ENCODE peak calls at places on chromosomes 12 and 14, in six cellular contexts. Q is iPS DF 19.7; N is NCI-H524; K is HFFc6; S is stimulated activated naive CD8-positive, alpha-beta T cell treated with anti-CD3 and anti-CD28 coated beads, Interleukin-15, amount 100 ng/mL, for 72 hours; T is BJ. F is an unnamed sample.

GRCh38 chr12:22282283-22282682 is 52.2 kb downstream of the ST8SIA1 start:
- DNase-seq in Q (no peak), N (no peak), K (peak; percentile 20), S (no peak), T (no peak), F (no peak)

GRCh38 chr12:107404981-107405380 is 280.6 kb upstream of the PWP1 start:
- DNase-seq in Q (no peak), N (peak; percentile 22), K (peak; percentile 27), S (peak; percentile 31), T (no peak), F (no peak)

GRCh38 chr12:56724660-56724988 is 475 bp downstream of the NACA start:
- DNase-seq in Q (no peak), N (no peak), K (no peak), S (no peak), T (no peak), F (peak; percentile 8)

GRCh38 chr14:26200675-26201074 is 397.2 kb downstream of the NOVA1 start:
- DNase-seq in Q (no peak), N (no peak), K (no peak), S (no peak), T (no peak), F (no peak)

GRCh38 chr14:96735509-96735908 is 61.7 kb upstream of the VRK1 start:
- DNase-seq in Q (no peak), N (peak; percentile 76), K (no peak), S (no peak), T (no peak), F (no peak)

GRCh38 chr12:103908877-103909276 is 21.3 kb upstream of the HSP90B1 start:
- DNase-seq in Q (no peak), N (no peak), K (peak; percentile 39), S (no peak), T (peak; percentile 21), F (no peak)

GRCh38 chr12:121132601-121133481 is at the start of gene P2RX7:
- DNase-seq in Q (no peak), N (peak; percentile 12), K (peak; percentile 34), S (peak; percentile 43), T (peak; percentile 19), F (peak; percentile 35)

GRCh38 chr12:119328111-119328510 is 6.4 kb upstream of the CCDC60 start:
- DNase-seq in Q (peak; percentile 52), N (no peak), K (no peak), S (no peak), T (no peak), F (no peak)

GRCh38 chr12:26318661-26319068 is 123.3 kb downstream of the SSPN start:
- DNase-seq in Q (no peak), N (no peak), K (peak; percentile 60), S (no peak), T (no peak), F (no peak)

GRCh38 chr12:48356041-48356768 is 5.5 kb upstream of the ZNF641 start:
- DNase-seq in Q (no peak), N (no peak), K (no peak), S (no peak), T (no peak), F (no peak)

GRCh38 chr12:53235742-53236442 is 3.9 kb upstream of the RARG start:
- DNase-seq in Q (no peak), N (no peak), K (no peak), S (no peak), T (no peak), F (no peak)

GRCh38 chr12:115118177-115118724 is 434.3 kb upstream of the TBX3 start:
- DNase-seq in Q (no peak), N (no peak), K (no peak), S (no peak), T (no peak), F (no peak)

GRCh38 chr12:98238513-98238912 is 276.9 kb upstream of the TMPO start:
- DNase-seq in Q (no peak), N (no peak), K (peak; percentile 27), S (no peak), T (peak; percentile 14), F (no peak)

GRCh38 chr12:124500232-124501079 is 67.0 kb downstream of the NCOR2 start:
- DNase-seq in Q (peak; percentile 88), N (no peak), K (peak; percentile 37), S (no peak), T (no peak), F (no peak)

GRCh38 chr12:8681129-8681902 is 16.5 kb upstream of the RIMKLB start:
- DNase-seq in Q (no peak), N (no peak), K (peak; percentile 6), S (no peak), T (no peak), F (no peak)

GRCh38 chr12:16155938-16156337 is 121.5 kb downstream of the SLC15A5 start:
- DNase-seq in Q (no peak), N (no peak), K (no peak), S (no peak), T (no peak), F (no peak)

GRCh38 chr12:82527165-82527780 is 159.4 kb upstream of the TMTC2 start:
- DNase-seq in Q (no peak), N (peak; percentile 38), K (peak; percentile 50), S (peak; percentile 5), T (peak; percentile 8), F (peak; percentile 7)

GRCh38 chr12:50647031-50647430 is 116.9 kb upstream of the ATF1 start:
- DNase-seq in Q (no peak), N (no peak), K (no peak), S (no peak), T (no peak), F (no peak)

GRCh38 chr12:124761876-124762275 is 101.8 kb downstream of the SCARB1 start:
- DNase-seq in Q (no peak), N (no peak), K (no peak), S (peak; percentile 39), T (no peak), F (no peak)

GRCh38 chr12:94560416-94561221 is 89.7 kb downstream of the TMCC3 start:
- DNase-seq in Q (peak; percentile 47), N (no peak), K (no peak), S (no peak), T (no peak), F (no peak)

GRCh38 chr12:11765421-11765816 is 115.9 kb downstream of the ETV6 start:
- DNase-seq in Q (no peak), N (peak; percentile 16), K (no peak), S (no peak), T (no peak), F (no peak)

F was measured in central memory CD4-positive, alpha-beta T cell.